ENCODE peak calls at places on chromosome 9, in five cellular contexts. X is A172; K is NB4; J is CD8-positive, alpha-beta memory T cell; L is C1 segment of cervical spinal cord. N is an unnamed sample.

GRCh38 chr9:83231039-83231438 is 168.1 kb upstream of the RASEF start:
- DNase-seq in X (no peak), K (no peak), J (no peak), L (no peak), N (no peak)

GRCh38 chr9:5326893-5327548 is 12.7 kb downstream of the RLN1 start:
- DNase-seq in X (no peak), K (no peak), J (peak; percentile 49), L (no peak), N (no peak)

GRCh38 chr9:81759680-81760215 is 70.4 kb upstream of the TLE1 start:
- DNase-seq in X (peak; percentile 86), K (no peak), J (no peak), L (no peak), N (no peak)

GRCh38 chr9:126514037-126514821 is 99.5 kb upstream of the LMX1B start:
- DNase-seq in X (no peak), K (peak; percentile 72), J (peak; percentile 60), L (no peak), N (no peak)

GRCh38 chr9:116687762-116688160 is 656 bp downstream of the TRIM32 start:
- DNase-seq in X (no peak), K (no peak), J (no peak), L (no peak), N (no peak)

GRCh38 chr9:111016046-111017026 is 21.9 kb downstream of the LPAR1 start:
- DNase-seq in X (no peak), K (peak; percentile 5), J (no peak), L (no peak), N (peak; percentile 10)

GRCh38 chr9:99185904-99186303 is 35.8 kb downstream of the ALG2 start:
- DNase-seq in X (no peak), K (no peak), J (no peak), L (no peak), N (no peak)

GRCh38 chr9:124471761-124472160 is 21.5 kb downstream of the ADGRD2 start:
- DNase-seq in X (no peak), K (no peak), J (no peak), L (no peak), N (no peak)

GRCh38 chr9:8599937-8600336 is 800.4 kb upstream of the DMAC1 start:
- DNase-seq in X (peak; percentile 4), K (peak; percentile 18), J (no peak), L (no peak), N (no peak)

GRCh38 chr9:83623634-83623991 is 670 bp downstream of the IDNK start:
- DNase-seq in X (no peak), K (peak; percentile 34), J (no peak), L (no peak), N (no peak)

GRCh38 chr9:132244582-132245455 is 83.0 kb downstream of the NTNG2 start:
- DNase-seq in X (peak; percentile 42), K (no peak), J (no peak), L (no peak), N (no peak)